ENCODE peak calls at places on chromosome 5, in four cellular contexts. One of them, this sample, is unnamed.

GRCh38 chr5:60958088-60958487 is 13.1 kb downstream of the NDUFAF2 start:
- DNase-seq in mucosa of gallbladder: no peak
- DNase-seq in PC-3: no peak
- DNase-seq in NCI-H1417: no peak
- DNase-seq in this sample: no peak

GRCh38 chr5:148941810-148942209 is 115.4 kb downstream of the ADRB2 start:
- DNase-seq in NCI-H1417: no peak
- DNase-seq in PC-3: no peak
- DNase-seq in mucosa of gallbladder: no peak
- DNase-seq in this sample: no peak

GRCh38 chr5:6766558-6767191 is 53.4 kb downstream of the TENT4A start:
- DNase-seq in NCI-H1417: peak
- DNase-seq in mucosa of gallbladder: peak
- DNase-seq in PC-3: peak
- DNase-seq in this sample: no peak

GRCh38 chr5:1009359-1010180 is 968 bp downstream of the NKD2 start:
- DNase-seq in mucosa of gallbladder: no peak
- DNase-seq in PC-3: no peak
- DNase-seq in NCI-H1417: peak
- DNase-seq in this sample: no peak

GRCh38 chr5:152542741-152543140 is 137.7 kb upstream of the NMUR2 start:
- DNase-seq in NCI-H1417: no peak
- DNase-seq in mucosa of gallbladder: peak
- DNase-seq in PC-3: peak
- DNase-seq in this sample: no peak

GRCh38 chr5:162323471-162323870 is 255.9 kb downstream of the GABRG2 start:
- DNase-seq in mucosa of gallbladder: no peak
- DNase-seq in NCI-H1417: peak
- DNase-seq in PC-3: peak
- DNase-seq in this sample: no peak

GRCh38 chr5:1860949-1861348 is 21.8 kb downstream of the IRX4 start:
- DNase-seq in PC-3: no peak
- DNase-seq in NCI-H1417: no peak
- DNase-seq in mucosa of gallbladder: no peak
- DNase-seq in this sample: no peak

GRCh38 chr5:17896605-17897004 is 262.3 kb downstream of the TAF11L14 start:
- DNase-seq in PC-3: no peak
- DNase-seq in mucosa of gallbladder: no peak
- DNase-seq in NCI-H1417: no peak
- DNase-seq in this sample: no peak

GRCh38 chr5:148933903-148934432 is 107.6 kb downstream of the ADRB2 start:
- DNase-seq in PC-3: no peak
- DNase-seq in NCI-H1417: no peak
- DNase-seq in mucosa of gallbladder: no peak
- DNase-seq in this sample: no peak

GRCh38 chr5:123265551-123265950 is 157.7 kb downstream of the CEP120 start:
- DNase-seq in NCI-H1417: peak
- DNase-seq in mucosa of gallbladder: no peak
- DNase-seq in PC-3: no peak
- DNase-seq in this sample: no peak

GRCh38 chr5:83474986-83475385 is 3.4 kb downstream of the VCAN start:
- DNase-seq in NCI-H1417: peak
- DNase-seq in mucosa of gallbladder: no peak
- DNase-seq in PC-3: peak
- DNase-seq in this sample: peak

GRCh38 chr5:91928751-91929521 is 545.8 kb upstream of the ARRDC3 start:
- DNase-seq in NCI-H1417: peak
- DNase-seq in PC-3: peak
- DNase-seq in mucosa of gallbladder: no peak
- DNase-seq in this sample: peak

GRCh38 chr5:32325067-32325466 is 12.3 kb upstream of the MTMR12 start:
- DNase-seq in mucosa of gallbladder: no peak
- DNase-seq in NCI-H1417: no peak
- DNase-seq in PC-3: no peak
- DNase-seq in this sample: no peak

GRCh38 chr5:74866653-74867162 is 521 bp upstream of the FAM169A start:
- DNase-seq in NCI-H1417: peak
- DNase-seq in mucosa of gallbladder: no peak
- DNase-seq in PC-3: no peak
- DNase-seq in this sample: peak

GRCh38 chr5:125870271-125870670 is 552.9 kb upstream of the GRAMD2B start:
- DNase-seq in mucosa of gallbladder: no peak
- DNase-seq in PC-3: no peak
- DNase-seq in NCI-H1417: peak
- DNase-seq in this sample: peak

GRCh38 chr5:178113141-178113787 is at the start of gene N4BP3:
- DNase-seq in NCI-H1417: peak
- DNase-seq in mucosa of gallbladder: no peak
- DNase-seq in PC-3: peak
- DNase-seq in this sample: peak

GRCh38 chr5:7190727-7191126 is 205.2 kb upstream of the ADCY2 start:
- DNase-seq in PC-3: no peak
- DNase-seq in NCI-H1417: peak
- DNase-seq in mucosa of gallbladder: no peak
- DNase-seq in this sample: no peak

GRCh38 chr5:111493031-111493430 is 19.3 kb downstream of the STARD4 start:
- DNase-seq in NCI-H1417: no peak
- DNase-seq in mucosa of gallbladder: no peak
- DNase-seq in PC-3: no peak
- DNase-seq in this sample: no peak

GRCh38 chr5:131164161-131164930 is 710 bp downstream of the HINT1 start:
- DNase-seq in mucosa of gallbladder: peak
- DNase-seq in PC-3: peak
- DNase-seq in NCI-H1417: peak
- DNase-seq in this sample: peak

GRCh38 chr5:91898865-91899264 is 515.7 kb upstream of the ARRDC3 start:
- DNase-seq in mucosa of gallbladder: no peak
- DNase-seq in PC-3: no peak
- DNase-seq in NCI-H1417: peak
- DNase-seq in this sample: peak

GRCh38 chr5:175387144-175387543 is 56.8 kb downstream of the DRD1 start:
- DNase-seq in PC-3: no peak
- DNase-seq in NCI-H1417: peak
- DNase-seq in mucosa of gallbladder: no peak
- DNase-seq in this sample: peak

GRCh38 chr5:16467363-16468219 is 2.0 kb upstream of the ZNF622 start:
- DNase-seq in NCI-H1417: no peak
- DNase-seq in PC-3: peak
- DNase-seq in mucosa of gallbladder: no peak
- DNase-seq in this sample: no peak

GRCh38 chr5:96752341-96753016 is 55.3 kb downstream of the ERAP1 start:
- DNase-seq in mucosa of gallbladder: peak
- DNase-seq in PC-3: peak
- DNase-seq in NCI-H1417: peak
- DNase-seq in this sample: peak

GRCh38 chr5:150931368-150931965 is 26.7 kb upstream of the ZNF300 start:
- DNase-seq in PC-3: no peak
- DNase-seq in NCI-H1417: no peak
- DNase-seq in mucosa of gallbladder: no peak
- DNase-seq in this sample: no peak

GRCh38 chr5:57887851-57888621 is 405.4 kb upstream of the ACTBL2 start:
- DNase-seq in mucosa of gallbladder: peak
- DNase-seq in NCI-H1417: peak
- DNase-seq in PC-3: peak
- DNase-seq in this sample: peak

GRCh38 chr5:125310749-125311148 is 564.3 kb upstream of the ZNF608 start:
- DNase-seq in PC-3: peak
- DNase-seq in NCI-H1417: no peak
- DNase-seq in mucosa of gallbladder: no peak
- DNase-seq in this sample: no peak

GRCh38 chr5:149355688-149356087 is 2.2 kb upstream of the PCYOX1L start:
- DNase-seq in NCI-H1417: no peak
- DNase-seq in mucosa of gallbladder: no peak
- DNase-seq in PC-3: no peak
- DNase-seq in this sample: no peak

GRCh38 chr5:149563461-149563860 is 12.2 kb upstream of the CSNK1A1 start:
- DNase-seq in mucosa of gallbladder: no peak
- DNase-seq in PC-3: peak
- DNase-seq in NCI-H1417: no peak
- DNase-seq in this sample: no peak

This sample was measured in retina.